ENCODE peak calls at places on chromosomes 5 and 9, in seven cellular contexts. I, W, F, C, R, L and G are unnamed samples.

GRCh38 chr9:37187713-37188439 is 67.5 kb downstream of the ZCCHC7 start:
- DNase-seq in I (no peak), W (no peak), F (no peak), C (no peak), R (no peak), L (no peak), G (peak)

GRCh38 chr9:33939924-33940874 is 108.5 kb downstream of the UBAP2 start:
- DNase-seq in I (no peak), W (no peak), F (no peak), C (peak), R (no peak), L (no peak), G (no peak)

GRCh38 chr5:173352366-173353069 is 24.3 kb upstream of the STC2 start:
- DNase-seq in I (no peak), W (no peak), F (no peak), C (no peak), R (no peak), L (no peak), G (no peak)

GRCh38 chr9:127785933-127786772 is at the start of gene CDK9:
- DNase-seq in I (peak), W (peak), F (peak), C (peak), R (peak), L (no peak), G (peak)

GRCh38 chr9:94903961-94904421 is 177.5 kb downstream of the AOPEP start:
- DNase-seq in I (no peak), W (no peak), F (no peak), C (peak), R (no peak), L (no peak), G (peak)

GRCh38 chr9:71663216-71663615 is 105.1 kb downstream of the CEMIP2 start:
- DNase-seq in I (no peak), W (no peak), F (no peak), C (no peak), R (no peak), L (no peak), G (no peak)

GRCh38 chr5:131381011-131381410 is 117.2 kb downstream of the CDC42SE2 start:
- DNase-seq in I (no peak), W (no peak), F (no peak), C (no peak), R (no peak), L (no peak), G (no peak)

GRCh38 chr5:25362799-25363198 is 718.0 kb upstream of the CDH10 start:
- DNase-seq in I (no peak), W (no peak), F (no peak), C (peak), R (no peak), L (no peak), G (no peak)

GRCh38 chr9:95816716-95817115 is 58.8 kb upstream of the ERCC6L2 start:
- DNase-seq in I (no peak), W (no peak), F (no peak), C (peak), R (no peak), L (peak), G (no peak)

GRCh38 chr5:75933489-75933888 is 149.7 kb upstream of the SV2C start:
- DNase-seq in I (no peak), W (no peak), F (no peak), C (no peak), R (no peak), L (no peak), G (no peak)

GRCh38 chr9:70510157-70510770 is 95.8 kb upstream of the KLF9 start:
- DNase-seq in I (peak), W (no peak), F (no peak), C (peak), R (no peak), L (no peak), G (no peak)

GRCh38 chr9:84819446-84819845 is 149.9 kb downstream of the NTRK2 start:
- DNase-seq in I (no peak), W (no peak), F (no peak), C (no peak), R (no peak), L (no peak), G (no peak)

GRCh38 chr9:33453286-33453882 is 6.0 kb upstream of the AQP3 start:
- DNase-seq in I (no peak), W (no peak), F (no peak), C (no peak), R (no peak), L (no peak), G (no peak)

GRCh38 chr9:4328723-4329122 is 28.9 kb upstream of the GLIS3 start:
- DNase-seq in I (no peak), W (no peak), F (no peak), C (no peak), R (no peak), L (no peak), G (peak)

GRCh38 chr9:112299514-112299913 is 33.9 kb downstream of the PTBP3 start:
- DNase-seq in I (no peak), W (no peak), F (no peak), C (peak), R (no peak), L (peak), G (peak)

GRCh38 chr5:105350406-105351140 is 1788.0 kb upstream of the NUDT12 start:
- DNase-seq in I (no peak), W (no peak), F (no peak), C (peak), R (no peak), L (no peak), G (no peak)

GRCh38 chr5:16754621-16755020 is 137.8 kb upstream of the RETREG1 start:
- DNase-seq in I (no peak), W (no peak), F (no peak), C (no peak), R (no peak), L (no peak), G (no peak)

GRCh38 chr5:76971471-76971870 is 18.6 kb downstream of the CRHBP start:
- DNase-seq in I (no peak), W (no peak), F (no peak), C (no peak), R (no peak), L (no peak), G (no peak)

GRCh38 chr5:179610903-179611265 is 12.6 kb downstream of the HNRNPH1 start:
- DNase-seq in I (no peak), W (no peak), F (no peak), C (no peak), R (no peak), L (no peak), G (no peak)

GRCh38 chr5:142235050-142235797 is 89.6 kb downstream of the SPRY4 start:
- DNase-seq in I (no peak), W (no peak), F (no peak), C (no peak), R (peak), L (no peak), G (peak)

GRCh38 chr9:137046094-137046787 is at the start of gene NPDC1:
- DNase-seq in I (peak), W (peak), F (peak), C (peak), R (peak), L (no peak), G (peak)
- TF ChIP-seq CTCF in I (peak), W (peak), F (peak), C (peak), R (peak), L (peak), G (peak)

GRCh38 chr9:38227656-38228055 is 158.6 kb upstream of the SHB start:
- DNase-seq in I (no peak), W (no peak), F (no peak), C (no peak), R (no peak), L (no peak), G (no peak)

GRCh38 chr9:38229830-38230155 is 160.8 kb upstream of the SHB start:
- DNase-seq in I (no peak), W (no peak), F (no peak), C (no peak), R (no peak), L (no peak), G (no peak)

GRCh38 chr9:38227061-38227540 is 158.1 kb upstream of the SHB start:
- DNase-seq in I (no peak), W (no peak), F (peak), C (peak), R (no peak), L (peak), G (peak)

GRCh38 chr9:38228331-38229122 is 159.5 kb upstream of the SHB start:
- DNase-seq in I (no peak), W (no peak), F (no peak), C (no peak), R (no peak), L (no peak), G (no peak)

DNA sequence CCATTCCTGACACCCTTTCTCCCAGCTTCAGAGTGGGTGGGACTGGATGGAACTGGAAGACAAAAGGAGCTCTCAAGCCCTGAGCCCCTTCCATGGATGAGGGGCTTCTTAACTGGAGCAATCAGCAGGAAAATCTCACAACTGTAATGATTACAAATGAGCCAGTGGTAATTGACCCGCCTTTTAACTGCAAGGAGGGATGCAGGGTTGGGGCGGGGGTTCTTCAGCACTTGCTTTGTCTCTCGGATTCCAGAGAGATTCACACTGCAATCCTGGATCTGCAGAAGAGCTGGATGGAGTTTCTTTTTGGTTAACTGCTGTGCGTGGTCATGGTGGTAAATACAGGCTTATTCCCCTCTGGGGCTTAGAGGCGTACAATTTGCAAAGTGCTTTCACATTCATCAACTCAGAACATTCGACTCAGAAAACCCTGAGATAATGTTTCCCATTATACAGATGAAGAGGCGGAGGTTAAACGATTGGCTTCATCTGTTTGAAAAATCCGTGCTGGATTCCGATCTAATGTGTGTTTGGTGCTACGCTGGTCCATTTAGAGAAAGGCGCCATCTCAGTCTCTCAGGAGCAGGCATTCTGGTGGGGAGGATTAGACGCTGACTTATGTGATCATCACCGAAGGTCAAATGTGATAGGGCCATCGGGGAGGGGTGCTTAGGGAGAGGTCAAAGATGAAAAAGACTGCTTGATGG is 160.2 kb upstream of the SHB start:
- DNase-seq in I (no peak), W (no peak), F (no peak), C (no peak), R (no peak), L (no peak), G (no peak)
- H3K4me3 ChIP-seq in I (no peak), W (no peak), F (no peak), C (no peak), R (no peak), L (no peak), G (no peak)

GRCh38 chr9:6080154-6080716 is 64.8 kb upstream of the RANBP6 start:
- DNase-seq in I (peak), W (peak), F (peak), C (peak), R (peak), L (no peak), G (peak)
- TF ChIP-seq CTCF in I (no peak), W (peak), F (no peak), C (no peak), R (peak), L (peak), G (no peak)

DNA sequence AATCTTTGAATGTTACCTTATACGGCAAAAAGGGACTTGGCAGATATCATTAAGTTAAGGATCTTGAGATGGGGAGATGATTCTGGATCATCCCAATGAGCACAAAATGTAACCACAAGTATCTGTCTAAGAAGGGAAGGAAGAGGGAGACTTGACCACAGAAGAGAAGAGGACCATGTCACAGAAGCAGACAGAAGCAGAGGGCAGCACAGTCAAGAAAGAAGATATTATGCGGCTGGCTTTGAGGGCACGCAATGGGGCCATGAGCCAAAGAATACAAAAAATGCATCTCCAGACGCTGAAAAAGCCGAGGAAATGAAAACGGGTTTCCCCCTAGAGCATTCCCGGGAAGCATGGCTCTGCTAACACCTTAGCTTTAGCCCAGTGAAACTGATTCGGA is 225.3 kb downstream of the NR2F1-AS1 start:
- DNase-seq in I (no peak), W (no peak), F (no peak), C (no peak), R (no peak), L (no peak), G (no peak)
- H3K4me3 ChIP-seq in I (no peak), W (no peak), F (no peak), C (no peak), R (no peak), L (no peak), G (no peak)

GRCh38 chr9:26975728-26976707 is 19.8 kb downstream of the IFT74 start:
- DNase-seq in I (no peak), W (no peak), F (peak), C (peak), R (no peak), L (no peak), G (peak)
- TF ChIP-seq CTCF in I (no peak), W (peak), F (peak), C (peak), R (peak), L (peak), G (peak)

DNA sequence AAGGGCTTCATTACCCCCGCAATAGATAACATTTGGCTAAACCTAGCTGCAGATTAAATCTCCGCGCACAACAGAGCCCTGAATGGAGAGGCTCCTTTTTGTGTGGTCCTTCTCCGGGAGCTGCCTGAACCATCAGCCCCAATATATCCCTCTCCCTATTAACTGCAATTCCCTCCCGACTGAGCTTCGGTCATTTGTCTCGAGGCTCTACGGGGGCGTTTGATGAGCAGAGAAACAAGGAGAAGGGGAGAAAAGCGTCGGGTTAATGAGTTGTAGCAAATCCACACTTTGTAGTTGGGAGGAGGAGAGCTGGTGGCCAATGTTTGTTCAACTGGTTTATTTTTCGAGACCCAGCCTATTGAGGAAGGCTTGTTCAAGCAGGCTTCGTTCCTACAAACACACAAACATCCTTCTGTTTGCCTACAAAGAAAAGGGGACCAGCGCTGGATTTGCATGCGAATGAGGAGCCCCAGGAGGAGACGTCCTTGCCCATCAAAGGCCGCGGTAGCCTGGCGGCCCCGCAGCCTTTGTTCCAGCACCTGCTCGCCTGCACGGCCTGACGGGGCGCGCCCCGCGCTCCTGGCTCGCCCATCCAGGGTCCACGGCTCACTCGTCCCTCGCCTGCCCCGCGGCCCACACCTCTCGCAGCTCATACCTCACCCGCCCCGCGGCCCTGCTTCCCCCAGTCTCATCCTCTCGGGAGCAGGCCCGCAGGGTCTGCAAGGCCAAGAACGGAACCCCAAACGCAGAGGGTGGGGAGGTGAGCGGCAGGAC is 4.7 kb downstream of the FOXD1 start:
- DNase-seq in I (peak), W (no peak), F (no peak), C (no peak), R (no peak), L (no peak), G (no peak)
- H3K4me3 ChIP-seq in I (no peak), W (no peak), F (no peak), C (no peak), R (no peak), L (peak), G (no peak)

DNA sequence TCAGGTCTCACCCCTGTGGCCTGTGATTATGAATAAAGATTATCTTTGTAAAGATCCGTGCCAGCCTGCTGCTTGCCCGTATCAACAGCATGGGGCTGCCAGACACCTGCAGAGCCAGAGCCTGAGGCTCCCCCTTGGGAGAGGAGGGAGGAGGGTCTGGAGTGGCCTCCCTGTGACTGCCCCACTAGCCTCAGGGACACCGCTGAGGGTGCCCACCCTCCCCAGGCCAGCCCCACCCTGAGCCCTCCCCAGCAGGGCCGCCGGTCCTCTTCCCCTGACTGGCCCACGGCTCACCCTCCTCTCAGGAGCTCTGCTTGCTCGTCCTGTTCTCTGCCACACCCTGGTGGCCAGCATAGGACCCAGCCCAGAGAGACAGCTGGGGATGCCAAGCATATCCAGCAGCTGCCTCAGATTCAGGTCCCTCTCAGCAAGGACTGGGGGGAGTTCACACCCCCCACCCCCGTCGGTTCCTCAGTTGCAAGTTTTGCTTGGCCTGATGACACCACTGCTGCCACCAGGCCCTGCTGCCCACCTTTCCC is 1.9 kb downstream of the SSNA1 start:
- DNase-seq in I (no peak), W (no peak), F (no peak), C (no peak), R (no peak), L (no peak), G (no peak)
- TF ChIP-seq CTCF in I (no peak), W (no peak), F (no peak), C (no peak), R (no peak), L (peak), G (no peak)

GRCh38 chr5:1152156-1152555 is 40.3 kb upstream of the SLC12A7 start:
- DNase-seq in I (no peak), W (no peak), F (no peak), C (no peak), R (no peak), L (no peak), G (no peak)
- H3K4me3 ChIP-seq in I (no peak), W (no peak), F (no peak), C (no peak), R (no peak), L (no peak), G (no peak)